ENCODE peak calls at places on chromosomes 4 and X, in six cellular contexts. One of them, this sample, is unnamed.

GRCh38 chrX:23901065-23901464 is 6.7 kb downstream of the APOO start:
- DNase-seq in HCT116: peak; percentile 73
- DNase-seq in sigmoid colon: no peak
- DNase-seq in body of pancreas: no peak
- DNase-seq in uterus: no peak
- DNase-seq in prostate gland: no peak
- DNase-seq in this sample: peak; percentile 60

GRCh38 chrX:154304901-154305300 is 9.3 kb downstream of the TKTL1 start:
- DNase-seq in HCT116: no peak
- DNase-seq in sigmoid colon: no peak
- DNase-seq in uterus: no peak
- DNase-seq in body of pancreas: no peak
- DNase-seq in prostate gland: no peak
- DNase-seq in this sample: no peak

GRCh38 chr4:103498161-103499070 is 221.4 kb downstream of the TACR3 start:
- DNase-seq in uterus: no peak
- DNase-seq in sigmoid colon: no peak
- DNase-seq in HCT116: no peak
- DNase-seq in body of pancreas: no peak
- DNase-seq in prostate gland: no peak
- DNase-seq in this sample: no peak

GRCh38 chr4:150164956-150165355 is 86.7 kb downstream of the DCLK2 start:
- DNase-seq in body of pancreas: no peak
- DNase-seq in prostate gland: no peak
- DNase-seq in uterus: no peak
- DNase-seq in sigmoid colon: no peak
- DNase-seq in HCT116: no peak
- DNase-seq in this sample: no peak

GRCh38 chr4:129821073-129821472 is 725.1 kb downstream of the C4orf33 start:
- DNase-seq in prostate gland: no peak
- DNase-seq in uterus: no peak
- DNase-seq in body of pancreas: no peak
- DNase-seq in sigmoid colon: no peak
- DNase-seq in HCT116: no peak
- DNase-seq in this sample: no peak

GRCh38 chr4:182495111-182495510 is 251.9 kb downstream of the TENM3 start:
- DNase-seq in body of pancreas: no peak
- DNase-seq in sigmoid colon: no peak
- DNase-seq in HCT116: no peak
- DNase-seq in uterus: no peak
- DNase-seq in prostate gland: no peak
- DNase-seq in this sample: no peak

GRCh38 chr4:101594588-101594987 is 195.9 kb upstream of the BANK1 start:
- DNase-seq in body of pancreas: no peak
- DNase-seq in uterus: no peak
- DNase-seq in HCT116: no peak
- DNase-seq in prostate gland: no peak
- DNase-seq in sigmoid colon: no peak
- DNase-seq in this sample: no peak

GRCh38 chr4:138013625-138014024 is 228.5 kb downstream of the SLC7A11 start:
- DNase-seq in HCT116: no peak
- DNase-seq in sigmoid colon: no peak
- DNase-seq in uterus: no peak
- DNase-seq in body of pancreas: no peak
- DNase-seq in prostate gland: no peak
- DNase-seq in this sample: no peak

GRCh38 chr4:24582235-24582863 is 2.0 kb downstream of the DHX15 start:
- DNase-seq in HCT116: no peak
- DNase-seq in prostate gland: no peak
- DNase-seq in body of pancreas: no peak
- DNase-seq in sigmoid colon: no peak
- DNase-seq in uterus: no peak
- DNase-seq in this sample: no peak

GRCh38 chr4:180674629-180675367 is 1568.4 kb upstream of the TENM3 start:
- DNase-seq in uterus: no peak
- DNase-seq in body of pancreas: no peak
- DNase-seq in prostate gland: no peak
- DNase-seq in HCT116: no peak
- DNase-seq in sigmoid colon: no peak
- DNase-seq in this sample: no peak

GRCh38 chrX:107047622-107048021 is 47.6 kb upstream of the MORC4 start:
- DNase-seq in sigmoid colon: no peak
- DNase-seq in body of pancreas: no peak
- DNase-seq in prostate gland: no peak
- DNase-seq in HCT116: no peak
- DNase-seq in uterus: no peak
- DNase-seq in this sample: no peak

GRCh38 chr4:11328401-11328800 is 100.3 kb downstream of the HS3ST1 start:
- DNase-seq in HCT116: no peak
- DNase-seq in body of pancreas: no peak
- DNase-seq in uterus: no peak
- DNase-seq in sigmoid colon: no peak
- DNase-seq in prostate gland: no peak
- DNase-seq in this sample: no peak

GRCh38 chrX:105515561-105515960 is 295.1 kb upstream of the TEX13A start:
- DNase-seq in HCT116: no peak
- DNase-seq in prostate gland: no peak
- DNase-seq in uterus: no peak
- DNase-seq in sigmoid colon: no peak
- DNase-seq in body of pancreas: no peak
- DNase-seq in this sample: no peak

GRCh38 chr4:76434901-76435688 is at the start of gene SHROOM3:
- DNase-seq in HCT116: no peak
- DNase-seq in body of pancreas: no peak
- DNase-seq in sigmoid colon: no peak
- DNase-seq in prostate gland: peak; percentile 17
- DNase-seq in uterus: no peak
- DNase-seq in this sample: no peak

DNA sequence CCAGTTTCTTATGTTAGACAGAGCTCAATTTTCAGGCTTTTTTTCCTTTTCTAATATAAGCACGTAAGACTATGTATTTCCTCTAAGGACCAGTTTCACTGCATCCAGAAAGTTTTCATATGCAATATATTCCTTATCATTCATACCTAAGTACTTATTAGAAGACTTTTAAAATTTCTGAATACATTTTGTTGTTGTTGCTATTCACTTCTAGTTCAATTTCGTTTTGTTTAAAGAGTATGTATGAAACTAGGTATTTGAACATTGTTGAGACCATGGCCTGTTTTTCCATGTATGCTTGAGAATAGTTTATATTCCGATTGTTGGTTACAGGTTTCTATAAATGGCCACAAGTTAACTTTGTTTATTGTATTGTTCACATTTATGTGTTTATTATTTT is 18.0 kb upstream of the CT45A1 start:
- DNase-seq in sigmoid colon: no peak
- DNase-seq in body of pancreas: no peak
- DNase-seq in uterus: no peak
- DNase-seq in prostate gland: no peak
- DNase-seq in HCT116: no peak
- DNase-seq in this sample: no peak
- H3K9me3 ChIP-seq in sigmoid colon: no peaks in the 10 kb centered on the region
- H3K9me3 ChIP-seq in body of pancreas: no peaks in the 10 kb centered on the region
- H3K9me3 ChIP-seq in uterus: no peaks in the 10 kb centered on the region
- H3K9me3 ChIP-seq in prostate gland: no peaks in the 10 kb centered on the region
- H3K9me3 ChIP-seq in HCT116: no peaks in the 10 kb centered on the region
- H3K9me3 ChIP-seq in this sample: no peaks in the 10 kb centered on the region

GRCh38 chr4:7978907-7979651 is 39.4 kb upstream of the AFAP1 start:
- DNase-seq in uterus: no peak
- DNase-seq in HCT116: no peak
- DNase-seq in body of pancreas: no peak
- DNase-seq in sigmoid colon: no peak
- DNase-seq in prostate gland: no peak
- DNase-seq in this sample: no peak
- TF ChIP-seq POLR2A in uterus: no peak
- TF ChIP-seq POLR2A in HCT116: no peak
- TF ChIP-seq POLR2A in body of pancreas: no peak
- TF ChIP-seq POLR2A in sigmoid colon: no peak
- TF ChIP-seq POLR2A in prostate gland: no peak
- TF ChIP-seq POLR2A in this sample: no peak

GRCh38 chr4:99806545-99806944 is 10.1 kb upstream of the DAPP1 start:
- DNase-seq in sigmoid colon: no peak
- DNase-seq in HCT116: no peak
- DNase-seq in body of pancreas: no peak
- DNase-seq in uterus: no peak
- DNase-seq in prostate gland: no peak
- DNase-seq in this sample: no peak

GRCh38 chr4:99800332-99801004 is 16.2 kb upstream of the DAPP1 start:
- DNase-seq in uterus: no peak
- DNase-seq in sigmoid colon: no peak
- DNase-seq in HCT116: no peak
- DNase-seq in prostate gland: no peak
- DNase-seq in body of pancreas: no peak
- DNase-seq in this sample: no peak

GRCh38 chr4:99803702-99804101 is 12.9 kb upstream of the DAPP1 start:
- DNase-seq in prostate gland: no peak
- DNase-seq in sigmoid colon: no peak
- DNase-seq in body of pancreas: no peak
- DNase-seq in uterus: no peak
- DNase-seq in HCT116: no peak
- DNase-seq in this sample: no peak

DNA sequence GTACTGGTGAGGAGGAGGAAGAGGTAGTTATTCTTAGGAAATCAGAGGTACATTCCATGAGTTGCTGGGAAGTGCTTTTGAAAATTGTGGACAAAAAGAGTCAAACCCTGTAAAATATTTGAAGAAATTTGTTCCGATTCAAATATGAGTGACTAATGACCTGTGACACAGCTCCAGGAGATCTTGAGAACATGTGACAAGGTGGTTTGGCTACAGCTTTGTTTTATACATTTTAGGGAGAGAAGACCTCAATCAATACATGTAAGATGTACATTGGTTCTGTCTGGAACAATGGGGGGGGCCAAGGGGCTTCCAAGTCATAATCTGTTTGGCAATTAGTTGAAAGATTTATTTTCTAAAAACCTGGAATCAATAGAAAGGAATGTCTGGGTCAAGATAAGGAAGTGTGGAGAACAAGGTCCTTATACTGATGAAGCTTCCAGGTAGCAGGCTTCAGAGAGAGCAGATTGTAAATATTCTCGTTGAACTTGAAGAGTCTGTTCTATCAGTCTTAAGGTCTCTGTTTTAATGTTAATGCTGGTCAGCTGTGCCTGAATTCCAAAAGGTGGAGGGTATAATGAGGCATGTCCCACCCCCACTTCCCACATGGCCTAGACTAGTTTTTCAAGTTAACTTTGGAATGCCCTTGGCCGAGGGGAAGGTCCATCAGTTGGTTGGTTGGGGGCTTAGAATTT is 15.5 kb upstream of the DAPP1 start:
- DNase-seq in uterus: no peak
- DNase-seq in body of pancreas: no peak
- DNase-seq in prostate gland: no peak
- DNase-seq in sigmoid colon: no peak
- DNase-seq in HCT116: no peak
- DNase-seq in this sample: no peak
- H3K9me3 ChIP-seq in uterus: no peaks in the 10 kb centered on the region
- H3K9me3 ChIP-seq in body of pancreas: no peaks in the 10 kb centered on the region
- H3K9me3 ChIP-seq in prostate gland: no peaks in the 10 kb centered on the region
- H3K9me3 ChIP-seq in sigmoid colon: no peaks in the 10 kb centered on the region
- H3K9me3 ChIP-seq in HCT116: no peaks in the 10 kb centered on the region
- H3K9me3 ChIP-seq in this sample: no peaks in the 10 kb centered on the region

DNA sequence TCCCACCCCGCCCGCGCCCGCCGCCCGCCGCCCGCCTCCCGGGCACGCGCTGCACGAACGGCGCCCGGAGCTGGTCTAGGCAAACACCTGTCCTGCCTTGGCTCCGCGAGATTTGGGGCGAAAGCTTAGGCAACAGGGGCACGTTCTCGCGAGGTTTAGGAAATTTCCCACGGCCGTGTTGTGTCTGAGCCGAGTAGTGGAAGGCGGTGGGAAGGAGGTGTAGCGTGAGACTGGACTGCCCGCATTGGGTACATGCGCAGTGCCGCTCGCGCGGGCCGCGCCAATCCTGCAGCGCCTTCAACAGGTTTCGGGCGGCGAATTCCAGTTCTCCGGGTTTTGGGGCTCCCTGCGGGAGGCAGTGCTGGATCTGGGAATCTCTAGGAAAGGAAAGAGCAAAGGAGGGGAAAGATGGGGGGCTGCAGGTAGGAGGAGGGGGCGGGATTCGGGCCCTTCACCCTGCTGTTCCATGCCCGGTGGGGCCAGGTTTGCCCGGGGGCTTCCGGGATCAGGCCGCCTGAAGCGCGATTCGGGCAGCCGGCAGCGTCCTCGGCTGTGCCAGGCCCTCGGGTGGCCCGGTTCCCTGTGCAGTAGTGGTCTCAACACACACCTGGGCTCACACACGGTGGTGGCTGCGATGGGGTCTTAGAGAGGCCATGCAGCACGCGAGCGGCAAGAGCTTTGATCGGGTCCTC is 1.2 kb upstream of the RBPJ start:
- DNase-seq in HCT116: peak; percentile 99
- DNase-seq in body of pancreas: peak; percentile 99
- DNase-seq in sigmoid colon: peak; percentile 99
- DNase-seq in uterus: peak; percentile 99
- DNase-seq in prostate gland: peak; percentile 99
- DNase-seq in this sample: peak; percentile 97
- TF ChIP-seq POLR2A in HCT116: no peak
- TF ChIP-seq POLR2A in body of pancreas: peak; percentile 53
- TF ChIP-seq POLR2A in sigmoid colon: no peak
- TF ChIP-seq POLR2A in uterus: no peak
- TF ChIP-seq POLR2A in prostate gland: peak; percentile 53
- TF ChIP-seq POLR2A in this sample: no peak